ENCODE peak calls at places on chromosome 2, in ten cellular contexts. One of them, this sample, is unnamed.

GRCh38 chr2:97747285-97747684 is 33.9 kb downstream of the ZAP70 start:
- DNase-seq in GM10248: no peak
- DNase-seq in esophagus squamous epithelium: no peak
- DNase-seq in psoas muscle: no peak
- DNase-seq in WTC11: no peak
- DNase-seq in cardiac fibroblast: no peak
- DNase-seq in HFFc6: no peak
- DNase-seq in neural progenitor cell: no peak
- DNase-seq in upper lobe of right lung: no peak
- DNase-seq in heart left ventricle: no peak
- DNase-seq in this sample: no peak

GRCh38 chr2:101036562-101036961 is 34.5 kb downstream of the RPL31 start:
- DNase-seq in GM10248: peak
- DNase-seq in esophagus squamous epithelium: no peak
- DNase-seq in psoas muscle: no peak
- DNase-seq in WTC11: no peak
- DNase-seq in cardiac fibroblast: peak
- DNase-seq in HFFc6: peak
- DNase-seq in neural progenitor cell: no peak
- DNase-seq in upper lobe of right lung: no peak
- DNase-seq in heart left ventricle: no peak
- DNase-seq in this sample: peak

GRCh38 chr2:33215983-33216382 is 260.5 kb upstream of the RASGRP3 start:
- DNase-seq in GM10248: no peak
- DNase-seq in esophagus squamous epithelium: no peak
- DNase-seq in psoas muscle: no peak
- DNase-seq in WTC11: no peak
- DNase-seq in cardiac fibroblast: no peak
- DNase-seq in HFFc6: no peak
- DNase-seq in neural progenitor cell: no peak
- DNase-seq in upper lobe of right lung: no peak
- DNase-seq in heart left ventricle: no peak
- DNase-seq in this sample: no peak

GRCh38 chr2:108364676-108365297 is 13.0 kb upstream of the SULT1C4 start:
- DNase-seq in GM10248: no peak
- DNase-seq in esophagus squamous epithelium: no peak
- DNase-seq in psoas muscle: no peak
- DNase-seq in WTC11: no peak
- DNase-seq in cardiac fibroblast: peak
- DNase-seq in HFFc6: no peak
- DNase-seq in neural progenitor cell: no peak
- DNase-seq in upper lobe of right lung: no peak
- DNase-seq in heart left ventricle: no peak
- DNase-seq in this sample: no peak

GRCh38 chr2:209661286-209661685 is 110.3 kb upstream of the UNC80 start:
- DNase-seq in GM10248: no peak
- DNase-seq in esophagus squamous epithelium: no peak
- DNase-seq in psoas muscle: no peak
- DNase-seq in WTC11: peak
- DNase-seq in cardiac fibroblast: no peak
- DNase-seq in HFFc6: no peak
- DNase-seq in neural progenitor cell: peak
- DNase-seq in upper lobe of right lung: no peak
- DNase-seq in heart left ventricle: no peak
- DNase-seq in this sample: no peak

GRCh38 chr2:28528206-28528605 is 32.3 kb downstream of the PLB1 start:
- DNase-seq in GM10248: no peak
- DNase-seq in esophagus squamous epithelium: no peak
- DNase-seq in psoas muscle: peak
- DNase-seq in WTC11: no peak
- DNase-seq in cardiac fibroblast: no peak
- DNase-seq in HFFc6: no peak
- DNase-seq in neural progenitor cell: no peak
- DNase-seq in upper lobe of right lung: no peak
- DNase-seq in heart left ventricle: peak
- DNase-seq in this sample: no peak

GRCh38 chr2:52077159-52077558 is 1045.2 kb upstream of the NRXN1 start:
- DNase-seq in GM10248: no peak
- DNase-seq in esophagus squamous epithelium: no peak
- DNase-seq in psoas muscle: no peak
- DNase-seq in WTC11: no peak
- DNase-seq in cardiac fibroblast: no peak
- DNase-seq in HFFc6: no peak
- DNase-seq in neural progenitor cell: no peak
- DNase-seq in upper lobe of right lung: no peak
- DNase-seq in heart left ventricle: no peak
- DNase-seq in this sample: no peak

GRCh38 chr2:17199741-17200140 is 318.5 kb downstream of the RAD51AP2 start:
- DNase-seq in GM10248: no peak
- DNase-seq in esophagus squamous epithelium: no peak
- DNase-seq in psoas muscle: no peak
- DNase-seq in WTC11: no peak
- DNase-seq in cardiac fibroblast: no peak
- DNase-seq in HFFc6: no peak
- DNase-seq in neural progenitor cell: no peak
- DNase-seq in upper lobe of right lung: no peak
- DNase-seq in heart left ventricle: no peak
- DNase-seq in this sample: no peak

GRCh38 chr2:197615033-197615652 is 60.2 kb downstream of the RFTN2 start:
- DNase-seq in GM10248: no peak
- DNase-seq in esophagus squamous epithelium: no peak
- DNase-seq in psoas muscle: no peak
- DNase-seq in WTC11: no peak
- DNase-seq in cardiac fibroblast: no peak
- DNase-seq in HFFc6: no peak
- DNase-seq in neural progenitor cell: no peak
- DNase-seq in upper lobe of right lung: no peak
- DNase-seq in heart left ventricle: no peak
- DNase-seq in this sample: no peak
- TF ChIP-seq CTCF in GM10248: peak
- TF ChIP-seq CTCF in esophagus squamous epithelium: peak
- TF ChIP-seq CTCF in psoas muscle: no peak
- TF ChIP-seq CTCF in WTC11: no peak
- TF ChIP-seq CTCF in cardiac fibroblast: no peak
- TF ChIP-seq CTCF in HFFc6: no peak
- TF ChIP-seq CTCF in neural progenitor cell: no peak
- TF ChIP-seq CTCF in upper lobe of right lung: peak
- TF ChIP-seq CTCF in heart left ventricle: no peak
- TF ChIP-seq CTCF in this sample: no peak

GRCh38 chr2:226360658-226361057 is 439.0 kb downstream of the IRS1 start:
- DNase-seq in GM10248: no peak
- DNase-seq in esophagus squamous epithelium: no peak
- DNase-seq in psoas muscle: no peak
- DNase-seq in WTC11: no peak
- DNase-seq in cardiac fibroblast: no peak
- DNase-seq in HFFc6: no peak
- DNase-seq in neural progenitor cell: no peak
- DNase-seq in upper lobe of right lung: no peak
- DNase-seq in heart left ventricle: no peak
- DNase-seq in this sample: no peak
- TF ChIP-seq CTCF in GM10248: no peak
- TF ChIP-seq CTCF in esophagus squamous epithelium: no peak
- TF ChIP-seq CTCF in psoas muscle: no peak
- TF ChIP-seq CTCF in WTC11: no peak
- TF ChIP-seq CTCF in cardiac fibroblast: no peak
- TF ChIP-seq CTCF in HFFc6: no peak
- TF ChIP-seq CTCF in neural progenitor cell: no peak
- TF ChIP-seq CTCF in upper lobe of right lung: no peak
- TF ChIP-seq CTCF in heart left ventricle: no peak
- TF ChIP-seq CTCF in this sample: no peak

GRCh38 chr2:60867007-60867406 is 14.4 kb upstream of the REL start:
- DNase-seq in GM10248: no peak
- DNase-seq in esophagus squamous epithelium: no peak
- DNase-seq in psoas muscle: no peak
- DNase-seq in WTC11: no peak
- DNase-seq in cardiac fibroblast: no peak
- DNase-seq in HFFc6: no peak
- DNase-seq in neural progenitor cell: no peak
- DNase-seq in upper lobe of right lung: no peak
- DNase-seq in heart left ventricle: no peak
- DNase-seq in this sample: peak

GRCh38 chr2:60872510-60872928 is 8.9 kb upstream of the REL start:
- DNase-seq in GM10248: peak
- DNase-seq in esophagus squamous epithelium: no peak
- DNase-seq in psoas muscle: no peak
- DNase-seq in WTC11: no peak
- DNase-seq in cardiac fibroblast: no peak
- DNase-seq in HFFc6: no peak
- DNase-seq in neural progenitor cell: no peak
- DNase-seq in upper lobe of right lung: no peak
- DNase-seq in heart left ventricle: no peak
- DNase-seq in this sample: no peak

GRCh38 chr2:60867848-60868247 is 13.5 kb upstream of the REL start:
- DNase-seq in GM10248: no peak
- DNase-seq in esophagus squamous epithelium: no peak
- DNase-seq in psoas muscle: no peak
- DNase-seq in WTC11: no peak
- DNase-seq in cardiac fibroblast: peak
- DNase-seq in HFFc6: no peak
- DNase-seq in neural progenitor cell: no peak
- DNase-seq in upper lobe of right lung: no peak
- DNase-seq in heart left ventricle: peak
- DNase-seq in this sample: no peak

GRCh38 chr2:60873381-60873780 is 8.0 kb upstream of the REL start:
- DNase-seq in GM10248: peak
- DNase-seq in esophagus squamous epithelium: no peak
- DNase-seq in psoas muscle: no peak
- DNase-seq in WTC11: no peak
- DNase-seq in cardiac fibroblast: no peak
- DNase-seq in HFFc6: no peak
- DNase-seq in neural progenitor cell: no peak
- DNase-seq in upper lobe of right lung: no peak
- DNase-seq in heart left ventricle: no peak
- DNase-seq in this sample: no peak

GRCh38 chr2:60868589-60869273 is 12.6 kb upstream of the REL start:
- DNase-seq in GM10248: no peak
- DNase-seq in esophagus squamous epithelium: no peak
- DNase-seq in psoas muscle: no peak
- DNase-seq in WTC11: no peak
- DNase-seq in cardiac fibroblast: no peak
- DNase-seq in HFFc6: no peak
- DNase-seq in neural progenitor cell: no peak
- DNase-seq in upper lobe of right lung: no peak
- DNase-seq in heart left ventricle: no peak
- DNase-seq in this sample: no peak
- TF ChIP-seq CTCF in GM10248: no peak
- TF ChIP-seq CTCF in esophagus squamous epithelium: no peak
- TF ChIP-seq CTCF in psoas muscle: no peak
- TF ChIP-seq CTCF in WTC11: no peak
- TF ChIP-seq CTCF in cardiac fibroblast: no peak
- TF ChIP-seq CTCF in HFFc6: no peak
- TF ChIP-seq CTCF in neural progenitor cell: no peak
- TF ChIP-seq CTCF in upper lobe of right lung: no peak
- TF ChIP-seq CTCF in heart left ventricle: no peak
- TF ChIP-seq CTCF in this sample: no peak

GRCh38 chr2:239277401-239278085 is 123.3 kb downstream of the HDAC4 start:
- DNase-seq in GM10248: no peak
- DNase-seq in esophagus squamous epithelium: no peak
- DNase-seq in psoas muscle: no peak
- DNase-seq in WTC11: no peak
- DNase-seq in cardiac fibroblast: no peak
- DNase-seq in HFFc6: no peak
- DNase-seq in neural progenitor cell: no peak
- DNase-seq in upper lobe of right lung: peak
- DNase-seq in heart left ventricle: peak
- DNase-seq in this sample: no peak

GRCh38 chr2:239278941-239279365 is 121.9 kb downstream of the HDAC4 start:
- DNase-seq in GM10248: no peak
- DNase-seq in esophagus squamous epithelium: no peak
- DNase-seq in psoas muscle: no peak
- DNase-seq in WTC11: no peak
- DNase-seq in cardiac fibroblast: peak
- DNase-seq in HFFc6: no peak
- DNase-seq in neural progenitor cell: no peak
- DNase-seq in upper lobe of right lung: peak
- DNase-seq in heart left ventricle: no peak
- DNase-seq in this sample: no peak

GRCh38 chr2:239276813-239277193 is 124.0 kb downstream of the HDAC4 start:
- DNase-seq in GM10248: no peak
- DNase-seq in esophagus squamous epithelium: no peak
- DNase-seq in psoas muscle: no peak
- DNase-seq in WTC11: no peak
- DNase-seq in cardiac fibroblast: no peak
- DNase-seq in HFFc6: no peak
- DNase-seq in neural progenitor cell: no peak
- DNase-seq in upper lobe of right lung: no peak
- DNase-seq in heart left ventricle: no peak
- DNase-seq in this sample: no peak

GRCh38 chr2:239278361-239278760 is 122.5 kb downstream of the HDAC4 start:
- DNase-seq in GM10248: no peak
- DNase-seq in esophagus squamous epithelium: no peak
- DNase-seq in psoas muscle: no peak
- DNase-seq in WTC11: no peak
- DNase-seq in cardiac fibroblast: no peak
- DNase-seq in HFFc6: no peak
- DNase-seq in neural progenitor cell: no peak
- DNase-seq in upper lobe of right lung: peak
- DNase-seq in heart left ventricle: peak
- DNase-seq in this sample: no peak

GRCh38 chr2:239279508-239280295 is 121.1 kb downstream of the HDAC4 start:
- DNase-seq in GM10248: no peak
- DNase-seq in esophagus squamous epithelium: no peak
- DNase-seq in psoas muscle: no peak
- DNase-seq in WTC11: peak
- DNase-seq in cardiac fibroblast: no peak
- DNase-seq in HFFc6: no peak
- DNase-seq in neural progenitor cell: no peak
- DNase-seq in upper lobe of right lung: peak
- DNase-seq in heart left ventricle: peak
- DNase-seq in this sample: no peak
- TF ChIP-seq CTCF in GM10248: no peak
- TF ChIP-seq CTCF in esophagus squamous epithelium: no peak
- TF ChIP-seq CTCF in psoas muscle: no peak
- TF ChIP-seq CTCF in WTC11: no peak
- TF ChIP-seq CTCF in cardiac fibroblast: no peak
- TF ChIP-seq CTCF in HFFc6: no peak
- TF ChIP-seq CTCF in neural progenitor cell: no peak
- TF ChIP-seq CTCF in upper lobe of right lung: no peak
- TF ChIP-seq CTCF in heart left ventricle: no peak
- TF ChIP-seq CTCF in this sample: no peak

This sample was measured in osteocyte.